ENCODE peak calls at places on chromosomes 7 and 10, in seven cellular contexts. M is A549, I is esophagus squamous epithelium, Q is ovary, D is transverse colon, B is GM12891, W is HCT116. N is an unnamed sample.

GRCh38 chr7:139745330-139746143 is 32.3 kb downstream of the HIPK2 start:
- DNase-seq in M (no peak), I (no peak), Q (no peak), D (no peak), B (no peak), W (no peak), N (no peak)

GRCh38 chr7:74343281-74344127 is 54.3 kb downstream of the CLIP2 start:
- DNase-seq in M (peak; percentile 91), I (no peak), Q (no peak), D (no peak), B (no peak), W (peak; percentile 38), N (peak; percentile 91)

GRCh38 chr7:139711991-139712753 is 65.6 kb downstream of the HIPK2 start:
- DNase-seq in M (no peak), I (no peak), Q (no peak), D (no peak), B (no peak), W (no peak), N (no peak)

GRCh38 chr10:45427305-45427955 is 53.4 kb downstream of the ALOX5 start:
- DNase-seq in M (no peak), I (no peak), Q (no peak), D (no peak), B (no peak), W (no peak), N (no peak)

GRCh38 chr7:51446356-51446755 is 129.7 kb upstream of the COBL start:
- DNase-seq in M (no peak), I (no peak), Q (no peak), D (no peak), B (no peak), W (no peak), N (no peak)

GRCh38 chr7:137953043-137953691 is 48.7 kb downstream of the CREB3L2 start:
- DNase-seq in M (no peak), I (no peak), Q (no peak), D (no peak), B (no peak), W (no peak), N (peak; percentile 38)

GRCh38 chr10:44925224-44925623 is 14.1 kb downstream of the TMEM72 start:
- DNase-seq in M (no peak), I (no peak), Q (no peak), D (no peak), B (no peak), W (no peak), N (no peak)

GRCh38 chr7:151437163-151437553 is 2.8 kb downstream of the CRYGN start:
- DNase-seq in M (no peak), I (no peak), Q (peak; percentile 25), D (no peak), B (no peak), W (no peak), N (no peak)

GRCh38 chr7:80678703-80679102 is 40.3 kb downstream of the CD36 start:
- DNase-seq in M (no peak), I (no peak), Q (no peak), D (no peak), B (no peak), W (no peak), N (no peak)

GRCh38 chr10:125060486-125060850 is 99.9 kb downstream of the CTBP2 start:
- DNase-seq in M (no peak), I (no peak), Q (no peak), D (no peak), B (no peak), W (no peak), N (no peak)

GRCh38 chr7:18119985-18120384 is 92.3 kb upstream of the PRPS1L1 start:
- DNase-seq in M (no peak), I (no peak), Q (no peak), D (no peak), B (no peak), W (peak; percentile 3), N (no peak)

GRCh38 chr10:128242641-128243040 is 116.4 kb upstream of the MKI67 start:
- DNase-seq in M (no peak), I (no peak), Q (no peak), D (no peak), B (no peak), W (peak; percentile 8), N (no peak)

GRCh38 chr7:84497873-84498272 is 303.3 kb upstream of the SEMA3A start:
- DNase-seq in M (no peak), I (no peak), Q (no peak), D (no peak), B (no peak), W (no peak), N (no peak)

GRCh38 chr10:44865289-44865671 is 45.9 kb upstream of the TMEM72 start:
- DNase-seq in M (peak; percentile 11), I (no peak), Q (no peak), D (no peak), B (no peak), W (no peak), N (no peak)

GRCh38 chr10:43199088-43199683 is 60.9 kb downstream of the CSGALNACT2 start:
- DNase-seq in M (no peak), I (no peak), Q (no peak), D (no peak), B (no peak), W (no peak), N (no peak)

DNA sequence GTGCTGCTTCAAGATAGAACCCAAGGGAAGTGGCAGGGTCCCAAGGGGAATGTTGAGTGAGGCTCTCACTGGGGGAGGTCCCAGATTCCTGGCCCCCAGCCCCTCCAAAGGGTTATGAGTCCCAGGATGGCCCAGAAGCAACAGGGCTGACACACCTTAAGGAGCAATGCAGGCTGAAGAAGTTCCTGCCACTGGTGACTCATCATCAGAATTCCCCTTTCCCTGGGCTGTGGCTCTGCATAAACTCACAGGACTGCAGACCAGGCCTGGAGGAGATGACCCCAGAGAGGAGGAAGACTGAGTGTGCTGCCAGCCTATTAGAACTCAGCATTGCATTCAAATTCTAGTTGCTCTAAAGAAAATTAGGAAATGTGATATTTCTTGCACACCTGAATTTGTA is 126.7 kb downstream of the DPP6 start:
- DNase-seq in M (no peak), I (no peak), Q (no peak), D (no peak), B (no peak), W (no peak), N (no peak)
- TF ChIP-seq POLR2A in M (no peak), I (no peak), Q (no peak), D (no peak), B (no peak), W (no peak), N (no peak)

GRCh38 chr7:100157334-100158228 is 942 bp downstream of the TRAPPC14 start:
- DNase-seq in M (no peak), I (no peak), Q (no peak), D (peak; percentile 58), B (no peak), W (no peak), N (peak; percentile 80)

GRCh38 chr7:100159099-100159623 is 638 bp upstream of the TRAPPC14 start:
- DNase-seq in M (no peak), I (no peak), Q (peak; percentile 33), D (no peak), B (no peak), W (no peak), N (no peak)

GRCh38 chr7:100160067-100160466 is 1.5 kb upstream of the TRAPPC14 start:
- DNase-seq in M (no peak), I (no peak), Q (peak; percentile 35), D (no peak), B (no peak), W (no peak), N (no peak)

GRCh38 chr7:100157069-100157333 is 1.5 kb downstream of the TRAPPC14 start:
- DNase-seq in M (no peak), I (no peak), Q (no peak), D (no peak), B (no peak), W (no peak), N (no peak)

DNA sequence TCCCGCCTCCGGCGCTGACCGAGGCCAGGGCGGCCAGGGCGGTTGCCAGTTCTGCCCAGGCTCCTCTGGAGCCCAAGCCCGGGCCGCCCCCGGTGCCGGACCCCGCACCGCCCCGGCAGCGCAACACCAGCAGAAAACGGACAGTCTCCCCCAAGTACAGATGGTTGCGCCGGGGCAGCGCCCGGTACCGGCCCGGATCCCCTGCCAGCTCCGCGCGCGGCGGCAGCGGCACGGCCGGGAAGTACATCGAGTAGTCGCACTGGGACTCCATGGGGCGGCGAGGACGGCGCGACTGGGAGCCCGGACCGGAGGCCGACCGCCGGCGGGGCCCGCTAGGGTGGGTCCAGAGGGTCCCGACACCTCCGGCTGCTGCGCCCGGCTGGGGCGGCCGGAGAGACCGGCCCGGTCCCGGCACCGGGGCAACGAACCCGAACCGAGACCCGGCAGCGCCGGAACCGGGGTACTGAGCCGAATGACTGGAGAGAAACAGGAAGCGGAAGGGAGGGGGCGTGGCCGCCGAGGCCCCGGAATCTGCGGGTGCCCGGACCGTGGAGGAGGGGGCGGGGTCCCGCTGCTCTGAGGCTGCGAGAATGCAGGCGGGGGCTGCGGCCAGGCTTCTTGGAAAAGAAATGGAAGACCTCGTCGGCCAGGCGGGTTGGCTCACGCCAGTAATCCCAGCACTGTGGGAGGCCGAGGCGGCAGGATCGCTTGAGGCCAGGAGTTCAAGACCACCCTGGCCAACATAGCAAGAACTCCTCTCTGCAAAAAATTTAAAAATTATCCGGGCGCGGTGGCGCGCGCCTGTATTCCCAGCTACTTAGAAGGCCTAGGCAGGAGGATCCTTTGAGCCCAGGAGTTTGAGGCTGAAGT is at the start of gene TRAPPC14:
- DNase-seq in M (peak; percentile 98), I (peak; percentile 44), Q (peak; percentile 97), D (peak; percentile 95), B (peak; percentile 98), W (no peak), N (peak; percentile 93)
- TF ChIP-seq POLR2A in M (peak; percentile 81), I (peak; percentile 45), Q (peak; percentile 31), D (peak; percentile 71), B (peak; percentile 60), W (peak; percentile 76), N (peak; percentile 88)

DNA sequence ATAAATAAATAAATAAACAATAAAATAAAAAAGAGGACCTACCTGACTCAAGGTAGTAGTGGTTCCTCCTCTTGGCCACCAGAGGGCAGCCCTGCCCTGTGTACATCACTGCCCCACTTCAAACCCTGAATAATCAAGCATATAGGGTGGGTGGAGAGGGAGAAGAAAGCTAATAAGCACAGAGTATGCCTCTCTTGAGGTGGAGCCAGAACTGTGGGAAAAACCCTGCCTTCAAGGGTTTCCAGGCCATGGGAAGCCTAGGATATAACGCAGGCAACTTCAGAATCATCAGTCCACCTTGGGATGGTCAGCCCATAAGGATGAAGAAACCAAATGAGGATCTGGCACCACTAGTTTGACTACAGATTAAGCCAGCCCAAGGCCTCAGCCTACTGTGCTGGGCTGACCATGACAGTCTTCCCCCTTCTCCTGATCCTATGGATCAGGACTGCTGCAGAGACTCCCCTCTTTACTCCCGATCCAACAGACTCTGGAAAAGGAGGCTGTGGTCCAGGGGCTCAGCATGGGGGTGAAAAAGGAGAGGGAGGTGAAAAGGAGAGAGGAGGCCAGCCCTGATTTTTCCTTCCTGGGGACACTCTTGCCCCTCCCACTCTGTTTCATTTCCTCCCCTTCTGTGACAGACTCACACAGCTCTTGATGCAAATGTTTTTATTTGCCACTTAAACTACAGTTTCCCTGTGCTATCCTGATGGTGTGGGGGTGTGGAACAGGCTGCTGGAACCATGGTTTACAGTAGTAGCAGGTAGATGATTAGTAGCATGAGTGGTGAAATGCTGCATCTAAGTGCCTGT is 10.1 kb downstream of the AVPI1 start:
- DNase-seq in M (peak; percentile 83), I (no peak), Q (peak; percentile 48), D (peak; percentile 53), B (peak; percentile 66), W (no peak), N (peak; percentile 53)
- TF ChIP-seq POLR2A in M (no peak), I (no peak), Q (no peak), D (no peak), B (peak; percentile 23), W (no peak), N (no peak)

DNA sequence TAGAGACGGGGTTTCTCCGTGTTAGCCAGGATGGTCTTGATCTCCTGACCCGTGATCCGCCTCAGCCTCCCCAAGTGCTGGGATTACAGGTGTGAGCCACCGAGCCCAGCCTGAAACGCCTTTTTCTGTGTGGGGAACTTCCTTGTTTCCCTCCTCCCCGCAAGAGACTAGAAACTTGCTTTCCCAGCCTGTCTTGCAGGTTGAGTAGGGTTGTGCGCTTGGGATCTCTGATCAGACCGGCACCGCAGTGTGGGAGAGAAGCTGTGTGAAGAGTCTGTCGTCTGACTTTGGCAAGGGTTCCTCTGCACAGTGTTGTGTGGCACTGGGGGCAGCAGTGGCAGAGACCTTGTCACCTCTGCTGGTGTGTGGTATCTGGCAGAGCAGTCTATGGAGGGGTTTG is 28.9 kb downstream of the RBM17 start:
- DNase-seq in M (no peak), I (no peak), Q (no peak), D (no peak), B (no peak), W (no peak), N (no peak)
- TF ChIP-seq POLR2A in M (no peak), I (no peak), Q (no peak), D (no peak), B (no peak), W (no peak), N (no peak)

N was measured in H54.